ENCODE peak calls at places on chromosomes 5 and 9, in nine cellular contexts. D is type B pancreatic cell; Y is uterus; U is fibroblast of mammary gland; W is neural progenitor cell; A is CD4-positive, alpha-beta T cell; S is D721Med; E is gastrocnemius medialis; P is astrocyte of the cerebellum. B is an unnamed sample.

GRCh38 chr9:110555551-110555950 is 24.0 kb downstream of the SVEP1 start:
- DNase-seq in D (no peak), U (no peak), E (no peak), P (no peak), Y (no peak), S (no peak), W (no peak), A (no peak), B (no peak)

GRCh38 chr5:7850241-7850532 is 746 bp downstream of the CFAP90 start:
- DNase-seq in S (no peak), E (no peak), P (no peak), D (peak), W (no peak), A (no peak), Y (peak), U (no peak), B (no peak)

GRCh38 chr5:124544366-124545055 is 201.9 kb downstream of the ZNF608 start:
- DNase-seq in D (no peak), W (no peak), E (peak), U (peak), S (no peak), P (no peak), A (no peak), Y (no peak), B (peak)

GRCh38 chr9:136860933-136861873 is 4.9 kb downstream of the EDF1 start:
- DNase-seq in P (no peak), W (no peak), E (no peak), S (no peak), Y (no peak), A (no peak), D (no peak), U (no peak), B (no peak)

GRCh38 chr5:152113401-152113800 is 188.8 kb upstream of the GLRA1 start:
- DNase-seq in A (peak), P (peak), U (no peak), S (no peak), D (no peak), Y (no peak), W (no peak), E (no peak), B (peak)

GRCh38 chr5:122415481-122416120 is 103.6 kb downstream of the SNCAIP start:
- DNase-seq in D (no peak), E (no peak), A (no peak), S (peak), P (peak), W (peak), U (peak), Y (peak), B (peak)

GRCh38 chr5:53472720-53473510 is 7.5 kb upstream of the FST start:
- DNase-seq in P (no peak), S (no peak), Y (no peak), D (no peak), A (no peak), W (no peak), U (no peak), E (no peak), B (no peak)

GRCh38 chr9:115146581-115147021 is 28.6 kb upstream of the TNC start:
- DNase-seq in Y (peak), E (peak), S (no peak), W (no peak), A (no peak), D (no peak), U (peak), P (peak), B (no peak)

GRCh38 chr5:669111-669841 is 23.9 kb downstream of the TPPP start:
- DNase-seq in E (no peak), A (no peak), S (no peak), D (peak), W (peak), U (no peak), Y (no peak), P (no peak), B (peak)

GRCh38 chr5:112205840-112206239 is 213.2 kb downstream of the EPB41L4A start:
- DNase-seq in U (no peak), Y (no peak), D (no peak), A (no peak), W (peak), P (no peak), S (no peak), E (no peak), B (no peak)

GRCh38 chr9:108869092-108869725 is 7.1 kb downstream of the ACTL7A start:
- DNase-seq in S (no peak), U (peak), E (no peak), W (no peak), Y (no peak), A (no peak), P (no peak), D (no peak), B (no peak)

GRCh38 chr9:78325343-78325742 is 28.4 kb downstream of the PSAT1 start:
- DNase-seq in E (no peak), D (no peak), S (no peak), U (peak), A (no peak), Y (no peak), P (peak), W (no peak), B (no peak)

GRCh38 chr5:40106847-40107246 is 572.9 kb upstream of the PTGER4 start:
- DNase-seq in W (no peak), E (no peak), D (no peak), A (no peak), P (no peak), U (no peak), S (no peak), Y (no peak), B (no peak)

GRCh38 chr9:108443741-108444140 is 412.0 kb downstream of the ACTL7B start:
- DNase-seq in Y (no peak), A (no peak), S (no peak), U (peak), D (no peak), W (no peak), P (no peak), E (no peak), B (no peak)

GRCh38 chr5:97181856-97182545 is 1.0 kb downstream of the RIOK2 start:
- DNase-seq in W (no peak), A (no peak), S (no peak), P (no peak), E (no peak), U (peak), D (no peak), Y (no peak), B (no peak)

GRCh38 chr5:109748545-109748944 is 58.8 kb downstream of the MAN2A1 start:
- DNase-seq in Y (no peak), U (no peak), P (no peak), W (no peak), E (no peak), A (no peak), S (no peak), D (no peak), B (no peak)

GRCh38 chr5:159095218-159095617 is 4.5 kb downstream of the EBF1 start:
- DNase-seq in D (peak), P (no peak), Y (peak), W (peak), S (no peak), A (no peak), U (peak), E (no peak), B (no peak)

GRCh38 chr5:91318727-91319126 is 64.4 kb downstream of the ARRDC3 start:
- DNase-seq in W (no peak), U (no peak), A (no peak), P (no peak), D (no peak), Y (no peak), S (no peak), E (no peak), B (no peak)

GRCh38 chr5:27020965-27021364 is 17.4 kb downstream of the CDH9 start:
- DNase-seq in S (no peak), Y (no peak), W (no peak), E (no peak), D (no peak), U (peak), A (no peak), P (peak), B (no peak)

GRCh38 chr5:169746147-169746694 is 109.1 kb downstream of the DOCK2 start:
- DNase-seq in Y (no peak), S (no peak), D (no peak), E (no peak), W (no peak), A (no peak), U (no peak), P (no peak), B (peak)

GRCh38 chr9:88694625-88695024 is 159.6 kb downstream of the NXNL2 start:
- DNase-seq in E (no peak), U (peak), P (no peak), W (no peak), D (no peak), A (no peak), S (no peak), Y (no peak), B (no peak)

GRCh38 chr9:3268260-3268659 is 257.5 kb downstream of the RFX3 start:
- DNase-seq in A (no peak), Y (no peak), W (no peak), E (no peak), S (no peak), U (no peak), P (no peak), D (no peak), B (no peak)

GRCh38 chr9:63859475-63860215 is 1425.4 kb downstream of the FOXD4L5 start:
- DNase-seq in W (no peak), A (no peak), P (no peak), Y (peak), U (peak), S (no peak), D (no peak), E (no peak), B (no peak)

GRCh38 chr5:80083115-80083890 is 48.2 kb downstream of the THBS4 start:
- DNase-seq in W (peak), A (no peak), E (no peak), D (no peak), U (peak), S (peak), P (peak), Y (peak), B (peak)

GRCh38 chr9:15618540-15619331 is 65.9 kb downstream of the CCDC171 start:
- DNase-seq in D (no peak), E (no peak), P (no peak), A (no peak), S (no peak), Y (no peak), W (no peak), U (no peak), B (no peak)

GRCh38 chr5:72302171-72302570 is 17.9 kb downstream of the MRPS27 start:
- DNase-seq in A (no peak), W (peak), D (no peak), U (no peak), S (no peak), P (peak), Y (no peak), E (no peak), B (no peak)

GRCh38 chr5:123154857-123155467 is 65.9 kb downstream of the PRDM6 start:
- DNase-seq in U (no peak), S (no peak), W (no peak), Y (no peak), A (no peak), P (no peak), E (no peak), D (no peak), B (no peak)

GRCh38 chr5:81895312-81895711 is 76.5 kb upstream of the ATG10 start:
- DNase-seq in Y (no peak), U (peak), E (no peak), S (no peak), P (no peak), A (no peak), W (no peak), D (no peak), B (no peak)

GRCh38 chr9:2132484-2133082 is 117.4 kb downstream of the SMARCA2 start:
- DNase-seq in W (peak), Y (no peak), S (no peak), E (no peak), D (no peak), A (no peak), P (no peak), U (peak), B (no peak)

GRCh38 chr9:122386316-122386872 is 15.6 kb downstream of the PTGS1 start:
- DNase-seq in U (no peak), A (no peak), D (peak), W (no peak), Y (no peak), S (no peak), P (no peak), E (no peak), B (no peak)

GRCh38 chr5:80408475-80408875 is 611 bp downstream of the ZFYVE16 start:
- DNase-seq in P (peak), U (peak), Y (no peak), A (no peak), W (no peak), E (peak), S (no peak), D (no peak), B (peak)

GRCh38 chr9:33686942-33687341 is 108.4 kb upstream of the PRSS3 start:
- DNase-seq in W (no peak), Y (no peak), P (no peak), S (no peak), U (no peak), A (no peak), D (no peak), E (no peak), B (no peak)

GRCh38 chr9:24242599-24242998 is 303.1 kb downstream of the IZUMO3 start:
- DNase-seq in E (no peak), P (no peak), S (no peak), W (no peak), A (no peak), U (no peak), Y (no peak), D (no peak), B (no peak)
- TF ChIP-seq CTCF in E (no peak), P (no peak), S (no peak), W (no peak), A (no peak), U (no peak), Y (no peak), D (no peak), B (no peak)

GRCh38 chr5:35171108-35171507 is 59.2 kb downstream of the PRLR start:
- DNase-seq in E (no peak), S (no peak), U (no peak), A (no peak), W (no peak), Y (no peak), P (no peak), D (no peak), B (no peak)

GRCh38 chr5:35162848-35163770 is 67.2 kb downstream of the PRLR start:
- DNase-seq in D (no peak), S (no peak), E (no peak), Y (no peak), P (no peak), W (peak), U (no peak), A (no peak), B (no peak)

GRCh38 chr5:35164860-35165542 is 65.3 kb downstream of the PRLR start:
- DNase-seq in S (no peak), Y (no peak), P (no peak), U (no peak), W (no peak), D (no peak), A (no peak), E (no peak), B (no peak)

GRCh38 chr5:35161637-35162248 is 68.5 kb downstream of the PRLR start:
- DNase-seq in E (no peak), Y (peak), U (peak), P (no peak), D (no peak), A (no peak), S (no peak), W (no peak), B (no peak)

GRCh38 chr5:35166043-35166442 is 64.2 kb downstream of the PRLR start:
- DNase-seq in W (no peak), E (no peak), U (no peak), Y (no peak), P (no peak), S (no peak), A (no peak), D (no peak), B (no peak)
- TF ChIP-seq CTCF in W (no peak), E (no peak), U (peak), Y (no peak), P (no peak), S (no peak), A (no peak), D (peak), B (no peak)

DNA sequence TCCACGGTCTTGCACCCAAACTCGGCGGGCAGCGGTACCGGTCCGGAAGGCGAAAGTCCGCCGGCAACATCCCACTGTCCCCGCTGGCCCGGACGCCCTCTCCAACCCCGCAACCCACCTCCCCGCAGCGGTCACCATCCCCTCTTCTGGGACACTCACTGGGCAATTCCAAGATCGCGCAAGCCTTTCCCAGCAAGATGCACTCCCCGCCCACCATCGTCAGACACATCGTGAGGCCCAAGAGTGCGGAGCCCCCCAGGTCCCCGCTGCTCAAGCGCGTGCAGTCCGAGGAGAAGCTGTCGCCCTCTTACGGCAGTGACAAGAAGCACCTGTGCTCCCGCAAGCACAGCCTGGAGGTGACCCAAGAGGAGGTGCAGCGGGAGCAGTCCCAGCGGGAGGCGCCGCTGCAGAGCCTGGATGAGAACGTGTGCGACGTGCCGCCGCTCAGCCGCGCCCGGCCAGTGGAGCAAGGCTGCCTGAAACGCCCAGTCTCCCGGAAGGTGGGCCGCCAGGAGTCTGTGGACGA is 33.3 kb downstream of the CD180 start:
- DNase-seq in A (no peak), S (no peak), E (no peak), U (no peak), Y (no peak), D (no peak), P (no peak), W (no peak), B (no peak)
- TF ChIP-seq CTCF in A (no peak), S (no peak), E (no peak), U (no peak), Y (no peak), D (no peak), P (no peak), W (no peak), B (no peak)

DNA sequence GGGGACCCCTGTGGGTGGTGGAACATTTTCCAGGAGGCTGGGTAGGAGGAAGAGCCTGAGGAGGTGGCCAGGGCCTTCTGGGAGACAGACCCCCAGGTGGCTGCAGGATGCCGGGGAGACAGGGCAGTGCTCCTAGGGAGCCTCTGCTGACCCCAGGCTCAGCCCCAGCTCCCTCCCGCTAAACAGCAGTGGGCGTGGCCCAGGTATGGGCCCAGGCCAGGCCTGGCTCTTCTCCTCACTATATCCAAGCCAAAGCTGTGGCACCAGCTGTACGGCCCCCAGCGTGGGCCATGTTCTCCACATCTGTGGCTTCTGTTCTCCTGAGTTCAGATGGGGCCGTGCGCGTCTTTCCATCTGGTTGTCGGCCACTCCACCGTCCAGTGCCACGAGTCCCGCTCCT is 58.5 kb downstream of the KCNT1 start:
- DNase-seq in W (no peak), D (no peak), S (no peak), U (no peak), E (no peak), P (no peak), A (no peak), Y (no peak), B (no peak)
- TF ChIP-seq CTCF in W (no peak), D (no peak), S (no peak), U (no peak), E (no peak), P (no peak), A (no peak), Y (no peak), B (no peak)

DNA sequence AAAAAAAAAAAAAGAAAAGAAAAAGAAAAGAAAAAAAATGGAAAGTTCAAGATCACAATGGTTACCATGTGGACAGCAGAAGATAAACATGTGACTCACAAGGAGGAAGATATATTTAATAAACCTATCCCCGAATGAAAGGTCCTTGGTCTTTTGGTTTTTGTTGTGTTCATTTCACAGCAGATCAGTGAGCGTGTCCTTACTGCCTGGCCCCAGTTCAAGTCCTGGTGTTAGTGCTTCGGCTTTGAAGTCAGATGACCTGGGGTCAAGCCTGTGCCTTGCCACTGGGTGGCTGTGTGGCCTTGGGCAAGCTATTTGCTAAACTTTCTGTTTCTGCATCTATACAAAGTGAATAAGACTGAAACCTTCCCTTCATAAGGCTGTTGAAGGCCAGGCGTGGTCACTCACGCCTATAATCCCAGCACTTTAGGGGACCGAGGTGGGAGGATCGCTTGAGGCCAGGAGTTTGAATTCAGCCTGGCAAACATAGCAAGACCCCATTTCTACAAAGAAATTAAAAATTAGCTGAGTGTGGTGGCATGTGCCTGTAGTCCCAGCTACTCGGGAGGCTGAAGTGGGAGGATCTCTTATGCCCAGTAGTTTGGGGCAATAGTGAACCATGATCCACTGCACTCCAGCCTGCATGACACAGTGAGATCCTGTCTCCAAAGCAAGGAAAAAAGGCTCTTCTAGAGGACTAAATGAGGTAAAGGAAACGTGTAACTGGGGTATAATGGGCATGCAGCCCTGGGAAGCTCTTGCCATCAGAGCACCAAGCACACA is 94.5 kb upstream of the SPATA31D4 start:
- DNase-seq in D (no peak), P (no peak), W (no peak), U (peak), S (no peak), Y (no peak), A (no peak), E (no peak), B (no peak)
- TF ChIP-seq CTCF in D (no peak), P (no peak), W (no peak), U (no peak), S (no peak), Y (no peak), A (no peak), E (no peak), B (no peak)

GRCh38 chr9:71005456-71005855 is 116.0 kb downstream of the TRPM3 start:
- DNase-seq in E (no peak), A (no peak), W (no peak), D (no peak), S (no peak), P (no peak), U (no peak), Y (no peak), B (no peak)

GRCh38 chr9:71004196-71004595 is 117.2 kb downstream of the TRPM3 start:
- DNase-seq in S (no peak), P (no peak), E (no peak), A (no peak), U (no peak), D (no peak), W (peak), Y (no peak), B (no peak)

GRCh38 chr9:71003346-71003745 is 118.1 kb downstream of the TRPM3 start:
- DNase-seq in U (no peak), Y (no peak), A (no peak), E (no peak), S (no peak), P (no peak), D (no peak), W (no peak), B (no peak)

GRCh38 chr9:70998962-70999361 is 122.5 kb downstream of the TRPM3 start:
- DNase-seq in W (no peak), P (peak), U (peak), A (no peak), D (no peak), Y (no peak), S (no peak), E (no peak), B (no peak)

GRCh38 chr9:71001780-71002386 is 119.5 kb downstream of the TRPM3 start:
- DNase-seq in U (peak), W (peak), E (no peak), P (peak), S (no peak), D (no peak), Y (no peak), A (no peak), B (peak)
- TF ChIP-seq CTCF in U (peak), W (peak), E (peak), P (peak), S (peak), D (peak), Y (peak), A (no peak), B (peak)

B was measured in GM13977.